ENCODE peak calls at places on chromosomes 7 and 10, in eight cellular contexts. X is activated CD8-positive, alpha-beta memory T cell treated with anti-CD3 and anti-CD28 coated beads for 4 hours; U is T-cell; F is HuH-7.5; M is AG08395; Y is OCI-LY7; S is left colon; J is IMR-90. L is an unnamed sample.

GRCh38 chr10:92356041-92356440 is 65.1 kb downstream of the MARCHF5 start:
- DNase-seq in Y (no peak), U (no peak), X (no peak), S (no peak), F (no peak), J (no peak), M (no peak), L (no peak)

GRCh38 chr10:7107287-7107686 is 303.5 kb downstream of the SFMBT2 start:
- DNase-seq in F (no peak), U (no peak), J (peak; percentile 83), X (no peak), M (peak; percentile 21), S (no peak), Y (no peak), L (no peak)

GRCh38 chr10:100913470-100913865 is 705 bp downstream of the SLF2 start:
- DNase-seq in J (no peak), S (no peak), U (no peak), M (peak; percentile 10), F (no peak), X (no peak), Y (no peak), L (peak; percentile 15)

GRCh38 chr10:22697799-22698198 is 16.6 kb downstream of the PIP4K2A start:
- DNase-seq in M (no peak), F (no peak), J (no peak), Y (no peak), X (no peak), S (no peak), U (no peak), L (no peak)

GRCh38 chr7:1237704-1238255 is 5.1 kb downstream of the UNCX start:
- DNase-seq in M (no peak), F (no peak), S (no peak), X (no peak), J (no peak), Y (no peak), U (no peak), L (no peak)

GRCh38 chr7:138752568-138753518 is 45.0 kb upstream of the TMEM213 start:
- DNase-seq in U (peak; percentile 95), M (no peak), X (peak; percentile 84), Y (peak; percentile 49), J (peak; percentile 3), F (no peak), S (peak; percentile 28), L (no peak)

GRCh38 chr10:93268021-93268420 is 194.3 kb downstream of the CYP26A1 start:
- DNase-seq in Y (no peak), X (no peak), S (no peak), F (no peak), U (no peak), M (no peak), J (no peak), L (no peak)

GRCh38 chr10:48364659-48365405 is 58.4 kb downstream of the MAPK8 start:
- DNase-seq in F (no peak), U (no peak), S (no peak), Y (no peak), J (peak; percentile 74), X (no peak), M (no peak), L (no peak)

GRCh38 chr10:98924526-98924925 is 311.1 kb downstream of the HPSE2 start:
- DNase-seq in X (no peak), U (no peak), J (no peak), S (no peak), Y (no peak), M (no peak), F (no peak), L (no peak)

GRCh38 chr10:73888514-73888913 is 14.2 kb upstream of the CAMK2G start:
- DNase-seq in S (no peak), F (no peak), M (no peak), J (peak; percentile 21), X (no peak), U (no peak), Y (no peak), L (no peak)

GRCh38 chr7:127900735-127901685 is 130.2 kb downstream of the LRRC4 start:
- DNase-seq in S (no peak), F (no peak), J (no peak), U (no peak), M (no peak), Y (no peak), X (no peak), L (no peak)

GRCh38 chr10:119525116-119525515 is 17.4 kb downstream of the RGS10 start:
- DNase-seq in J (no peak), X (no peak), Y (no peak), M (no peak), F (no peak), U (no peak), S (no peak), L (no peak)

GRCh38 chr7:52992479-52993195 is 42.8 kb upstream of the POM121L12 start:
- DNase-seq in Y (no peak), U (no peak), X (no peak), S (no peak), J (no peak), F (no peak), M (no peak), L (no peak)

GRCh38 chr7:45179666-45180065 is 22.1 kb downstream of the RAMP3 start:
- DNase-seq in Y (no peak), U (no peak), F (no peak), J (no peak), S (no peak), X (no peak), M (no peak), L (no peak)

GRCh38 chr10:78726171-78726570 is 342.6 kb upstream of the ZMIZ1 start:
- DNase-seq in X (no peak), M (no peak), F (no peak), Y (no peak), J (no peak), S (no peak), U (no peak), L (no peak)

GRCh38 chr10:17655009-17655408 is 11.1 kb downstream of the STAM start:
- DNase-seq in S (no peak), Y (no peak), U (no peak), J (no peak), F (no peak), X (no peak), M (no peak), L (no peak)

GRCh38 chr7:130897515-130898419 is 163.8 kb upstream of the KLF14 start:
- DNase-seq in M (no peak), Y (peak; percentile 18), X (no peak), J (no peak), F (no peak), S (no peak), U (no peak), L (no peak)

GRCh38 chr7:81882086-81882485 is 112.2 kb upstream of the HGF start:
- DNase-seq in X (no peak), Y (no peak), M (peak; percentile 26), F (no peak), U (no peak), J (no peak), S (no peak), L (no peak)

GRCh38 chr10:22133640-22134624 is 83.9 kb downstream of the EBLN1 start:
- DNase-seq in U (no peak), S (no peak), Y (peak; percentile 56), M (no peak), F (no peak), X (no peak), J (no peak), L (no peak)

GRCh38 chr7:26480166-26480565 is 188.5 kb downstream of the SNX10 start:
- DNase-seq in F (no peak), X (no peak), M (no peak), S (no peak), Y (no peak), J (no peak), U (no peak), L (no peak)

GRCh38 chr10:91389636-91390512 is 20.3 kb upstream of the HECTD2 start:
- DNase-seq in Y (peak; percentile 84), M (peak; percentile 37), S (no peak), J (peak; percentile 71), U (no peak), F (no peak), X (no peak), L (no peak)

GRCh38 chr10:29590598-29591415 is 44.0 kb downstream of the SVIL start:
- DNase-seq in M (peak; percentile 64), F (no peak), J (peak; percentile 86), Y (peak; percentile 24), S (no peak), X (no peak), U (no peak), L (peak; percentile 22)

GRCh38 chr7:158409120-158409519 is 178.5 kb downstream of the PTPRN2 start:
- DNase-seq in S (no peak), F (no peak), X (no peak), M (no peak), J (no peak), Y (no peak), U (no peak), L (no peak)

GRCh38 chr10:98194633-98195032 is 60.2 kb downstream of the R3HCC1L start:
- DNase-seq in J (no peak), Y (no peak), M (no peak), U (no peak), F (no peak), X (no peak), S (no peak), L (no peak)

GRCh38 chr7:95342642-95343252 is 18.4 kb upstream of the PON1 start:
- DNase-seq in J (no peak), F (no peak), S (no peak), X (no peak), M (no peak), Y (no peak), U (no peak), L (no peak)

GRCh38 chr7:152504367-152504766 is 68.6 kb upstream of the KMT2C start:
- DNase-seq in M (no peak), S (no peak), F (no peak), J (no peak), U (no peak), X (no peak), Y (no peak), L (no peak)

GRCh38 chr7:14894826-14895225 is 7.7 kb downstream of the DGKB start:
- DNase-seq in J (no peak), U (no peak), M (no peak), F (no peak), S (no peak), Y (no peak), X (no peak), L (no peak)

GRCh38 chr10:58412502-58412961 is 27.3 kb downstream of the TFAM start:
- DNase-seq in M (peak; percentile 74), X (no peak), S (no peak), F (no peak), J (peak; percentile 63), U (no peak), Y (no peak), L (no peak)

L was measured in AG08396.